ENCODE peak calls at places on chromosome 18, in eight cellular contexts. J is GM23338, C is IMR-90, K is left lung, Q is BJ, M is prostate gland, P is GM23248, E is MM.1S. V is an unnamed sample.

GRCh38 chr18:499351-500229 is 911 bp downstream of the COLEC12 start:
- DNase-seq in K (peak; percentile 50), P (peak; percentile 83), Q (peak; percentile 58), M (peak; percentile 38), E (no peak), C (peak; percentile 85), J (peak; percentile 47), V (no peak)

GRCh38 chr18:6759579-6759978 is 30.1 kb downstream of the ARHGAP28 start:
- DNase-seq in P (no peak), C (no peak), K (no peak), Q (no peak), E (peak; percentile 61), J (no peak), M (no peak), V (no peak)

GRCh38 chr18:44041553-44042418 is 638.9 kb upstream of the SETBP1 start:
- DNase-seq in J (peak; percentile 22), C (no peak), P (no peak), K (no peak), M (no peak), Q (no peak), E (no peak), V (no peak)

GRCh38 chr18:75209129-75209951 is at the start of gene PTGR3:
- DNase-seq in M (peak; percentile 80), K (peak; percentile 88), Q (no peak), P (peak; percentile 85), C (peak; percentile 73), E (peak; percentile 89), J (peak; percentile 84), V (peak; percentile 82)

GRCh38 chr18:29556070-29556469 is 1379.1 kb upstream of the CDH2 start:
- DNase-seq in Q (no peak), K (no peak), E (no peak), C (no peak), P (no peak), J (peak; percentile 41), M (no peak), V (no peak)

GRCh38 chr18:22309191-22309590 is 108.5 kb downstream of the CTAGE1 start:
- DNase-seq in K (no peak), P (peak; percentile 89), M (no peak), E (no peak), C (peak; percentile 85), Q (peak; percentile 31), J (no peak), V (no peak)

GRCh38 chr18:45688113-45688512 is 35.9 kb upstream of the SLC14A1 start:
- DNase-seq in M (no peak), P (peak; percentile 23), J (no peak), C (peak; percentile 48), E (no peak), Q (no peak), K (no peak), V (no peak)

GRCh38 chr18:44518091-44518490 is 162.6 kb upstream of the SETBP1 start:
- DNase-seq in M (no peak), E (no peak), C (no peak), Q (no peak), P (peak; percentile 44), J (no peak), K (no peak), V (no peak)

GRCh38 chr18:58362027-58362575 is 266.8 kb downstream of the ALPK2 start:
- DNase-seq in P (peak; percentile 98), M (no peak), C (peak; percentile 97), K (no peak), Q (peak; percentile 92), E (no peak), J (no peak), V (no peak)

GRCh38 chr18:27977009-27977408 is 199.9 kb downstream of the CDH2 start:
- DNase-seq in J (no peak), P (no peak), K (no peak), Q (no peak), C (no peak), M (no peak), E (no peak), V (peak; percentile 52)
- H3K36me3 ChIP-seq in J (no peaks in the 10 kb centered on the region), P (peaks cover 11% of the 10 kb centered on the region), K (no peaks in the 10 kb centered on the region), Q (peaks cover 9% of the 10 kb centered on the region), C (peaks cover 13% of the 10 kb centered on the region), M (no peaks in the 10 kb centered on the region), E (no peaks in the 10 kb centered on the region), V (no peaks in the 10 kb centered on the region)

GRCh38 chr18:13220326-13220991 is 1.9 kb downstream of the LDLRAD4 start:
- DNase-seq in J (no peak), Q (no peak), P (no peak), K (no peak), E (no peak), M (no peak), C (no peak), V (peak; percentile 86)

GRCh38 chr18:13221821-13222220 is 3.3 kb downstream of the LDLRAD4 start:
- DNase-seq in K (peak; percentile 79), Q (peak; percentile 16), C (no peak), M (peak; percentile 53), P (no peak), E (no peak), J (no peak), V (peak; percentile 26)

GRCh38 chr18:13222371-13223281 is 4.1 kb downstream of the LDLRAD4 start:
- DNase-seq in Q (peak; percentile 31), E (no peak), M (peak; percentile 78), K (peak; percentile 65), P (peak; percentile 28), C (peak; percentile 37), J (no peak), V (peak; percentile 98)

GRCh38 chr18:13225261-13225660 is 6.7 kb downstream of the LDLRAD4 start:
- DNase-seq in J (no peak), C (no peak), K (no peak), Q (no peak), E (no peak), M (no peak), P (no peak), V (no peak)

GRCh38 chr18:13223341-13224148 is 5.0 kb downstream of the LDLRAD4 start:
- DNase-seq in K (no peak), J (no peak), P (no peak), E (no peak), M (no peak), C (no peak), Q (no peak), V (peak; percentile 62)
- H3K36me3 ChIP-seq in K (no peaks in the 10 kb centered on the region), J (no peaks in the 10 kb centered on the region), P (no peaks in the 10 kb centered on the region), E (no peaks in the 10 kb centered on the region), M (no peaks in the 10 kb centered on the region), C (no peaks in the 10 kb centered on the region), Q (no peaks in the 10 kb centered on the region), V (no peaks in the 10 kb centered on the region)

DNA sequence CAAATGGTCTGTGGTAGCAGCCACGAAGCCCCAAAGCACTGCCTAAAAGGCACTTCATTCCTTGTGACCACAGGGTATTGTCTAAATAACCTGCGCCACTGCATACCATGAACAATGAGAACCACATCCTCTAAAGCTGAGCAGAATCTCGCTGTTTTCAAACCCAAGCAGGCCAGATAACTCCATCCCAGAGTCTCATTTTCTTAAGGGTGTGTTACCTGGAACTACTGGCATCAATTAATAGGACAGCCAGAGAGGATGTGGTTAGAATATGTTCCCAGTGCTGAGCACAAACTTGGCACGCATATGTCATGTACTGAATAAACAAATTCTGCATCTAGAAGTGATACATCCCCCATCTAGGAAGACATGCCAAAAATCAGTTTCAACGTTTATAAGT is 13.0 kb downstream of the VPS4B start:
- DNase-seq in E (no peak), J (no peak), K (no peak), C (peak; percentile 63), Q (no peak), M (no peak), P (no peak), V (no peak)
- H3K36me3 ChIP-seq in E (peaks cover 11% of the 10 kb centered on the region), J (peaks cover 15% of the 10 kb centered on the region), K (peaks cover 83% of the 10 kb centered on the region), C (peaks cover 18% of the 10 kb centered on the region), Q (peaks cover 3% of the 10 kb centered on the region), M (peaks cover 7% of the 10 kb centered on the region), P (peaks cover 52% of the 10 kb centered on the region), V (peaks cover 8% of the 10 kb centered on the region)

GRCh38 chr18:79452190-79452990 is 56.7 kb downstream of the NFATC1 start:
- DNase-seq in J (no peak), E (no peak), Q (no peak), M (no peak), C (no peak), K (no peak), P (no peak), V (no peak)
- H3K36me3 ChIP-seq in J (no peaks in the 10 kb centered on the region), E (no peaks in the 10 kb centered on the region), Q (no peaks in the 10 kb centered on the region), M (no peaks in the 10 kb centered on the region), C (peaks cover 7% of the 10 kb centered on the region), K (peaks cover 67% of the 10 kb centered on the region), P (no peaks in the 10 kb centered on the region), V (peaks cover 3% of the 10 kb centered on the region)